ENCODE peak calls at places on chromosomes 11 and 22, in five cellular contexts. One of them, this sample, is unnamed.

GRCh38 chr11:119094816-119095065 is 6.9 kb downstream of the DPAGT1 start:
- DNase-seq in amniotic stem cell: peak; percentile 58
- DNase-seq in activated CD8-positive, alpha-beta T cell treated with anti-CD3 and anti-CD28 coated beads for 36 hours: no peak
- DNase-seq in activated CD4-positive, alpha-beta T cell treated with anti-CD3 and anti-CD28 coated beads for 24 hours: no peak
- DNase-seq in aorta: peak; percentile 94
- DNase-seq in this sample: peak; percentile 35

GRCh38 chr22:32204856-32205722 is at the start of gene RFPL2:
- DNase-seq in amniotic stem cell: no peak
- DNase-seq in activated CD8-positive, alpha-beta T cell treated with anti-CD3 and anti-CD28 coated beads for 36 hours: peak; percentile 22
- DNase-seq in activated CD4-positive, alpha-beta T cell treated with anti-CD3 and anti-CD28 coated beads for 24 hours: no peak
- DNase-seq in aorta: no peak
- DNase-seq in this sample: no peak

GRCh38 chr11:31812392-31813241 is 1.5 kb upstream of the PAX6 start:
- DNase-seq in amniotic stem cell: no peak
- DNase-seq in activated CD8-positive, alpha-beta T cell treated with anti-CD3 and anti-CD28 coated beads for 36 hours: no peak
- DNase-seq in activated CD4-positive, alpha-beta T cell treated with anti-CD3 and anti-CD28 coated beads for 24 hours: no peak
- DNase-seq in aorta: peak; percentile 72
- DNase-seq in this sample: no peak

GRCh38 chr22:17201285-17201945 is 17.8 kb downstream of the ADA2 start:
- DNase-seq in amniotic stem cell: no peak
- DNase-seq in activated CD8-positive, alpha-beta T cell treated with anti-CD3 and anti-CD28 coated beads for 36 hours: no peak
- DNase-seq in activated CD4-positive, alpha-beta T cell treated with anti-CD3 and anti-CD28 coated beads for 24 hours: no peak
- DNase-seq in aorta: no peak
- DNase-seq in this sample: no peak

GRCh38 chr22:24822471-24822870 is 16.5 kb downstream of the SGSM1 start:
- DNase-seq in amniotic stem cell: no peak
- DNase-seq in activated CD8-positive, alpha-beta T cell treated with anti-CD3 and anti-CD28 coated beads for 36 hours: no peak
- DNase-seq in activated CD4-positive, alpha-beta T cell treated with anti-CD3 and anti-CD28 coated beads for 24 hours: no peak
- DNase-seq in aorta: no peak
- DNase-seq in this sample: no peak

GRCh38 chr22:44338906-44339305 is 26.2 kb upstream of the SHISAL1 start:
- DNase-seq in amniotic stem cell: no peak
- DNase-seq in activated CD8-positive, alpha-beta T cell treated with anti-CD3 and anti-CD28 coated beads for 36 hours: no peak
- DNase-seq in activated CD4-positive, alpha-beta T cell treated with anti-CD3 and anti-CD28 coated beads for 24 hours: no peak
- DNase-seq in aorta: no peak
- DNase-seq in this sample: no peak

GRCh38 chr11:8261921-8262551 is 1.6 kb downstream of the LMO1 start:
- DNase-seq in amniotic stem cell: no peak
- DNase-seq in activated CD8-positive, alpha-beta T cell treated with anti-CD3 and anti-CD28 coated beads for 36 hours: no peak
- DNase-seq in activated CD4-positive, alpha-beta T cell treated with anti-CD3 and anti-CD28 coated beads for 24 hours: no peak
- DNase-seq in aorta: peak; percentile 57
- DNase-seq in this sample: no peak

GRCh38 chr11:4882543-4882942 is 843 bp downstream of the OR51T1 start:
- DNase-seq in amniotic stem cell: no peak
- DNase-seq in activated CD8-positive, alpha-beta T cell treated with anti-CD3 and anti-CD28 coated beads for 36 hours: no peak
- DNase-seq in activated CD4-positive, alpha-beta T cell treated with anti-CD3 and anti-CD28 coated beads for 24 hours: no peak
- DNase-seq in aorta: no peak
- DNase-seq in this sample: no peak

GRCh38 chr11:58525037-58525614 is 17.2 kb upstream of the OR5B21 start:
- DNase-seq in amniotic stem cell: no peak
- DNase-seq in activated CD8-positive, alpha-beta T cell treated with anti-CD3 and anti-CD28 coated beads for 36 hours: peak; percentile 52
- DNase-seq in activated CD4-positive, alpha-beta T cell treated with anti-CD3 and anti-CD28 coated beads for 24 hours: no peak
- DNase-seq in aorta: no peak
- DNase-seq in this sample: no peak